ENCODE peak calls at places on chromosomes 6 and 20, in five cellular contexts. M is heart right ventricle, L is HCT116, C is aorta, O is endodermal cell. D is an unnamed sample.

GRCh38 chr20:17849901-17850673 is 118.5 kb downstream of the SNX5 start:
- DNase-seq in O (no peak), M (peak; percentile 64), L (peak; percentile 90), C (peak; percentile 93), D (peak; percentile 82)

GRCh38 chr6:50116797-50117542 is 67.2 kb upstream of the DEFB112 start:
- DNase-seq in L (no peak), C (no peak), O (no peak), M (no peak), D (no peak)

GRCh38 chr6:148624025-148624424 is 122.8 kb upstream of the UST start:
- DNase-seq in L (no peak), M (no peak), C (no peak), O (no peak), D (no peak)

GRCh38 chr6:112464901-112465661 is 118.0 kb downstream of the RFPL4B start:
- DNase-seq in C (no peak), O (no peak), L (no peak), M (no peak), D (no peak)

GRCh38 chr6:154485784-154486183 is 24.7 kb downstream of the CNKSR3 start:
- DNase-seq in C (no peak), M (no peak), L (no peak), O (no peak), D (no peak)

GRCh38 chr6:158413028-158413427 is 100.8 kb downstream of the TULP4 start:
- DNase-seq in O (no peak), C (no peak), M (no peak), L (no peak), D (no peak)

GRCh38 chr6:51910846-51911245 is 176.6 kb downstream of the PKHD1 start:
- DNase-seq in M (no peak), L (no peak), C (no peak), O (no peak), D (no peak)

GRCh38 chr6:228881-229651 is 63.2 kb upstream of the DUSP22 start:
- DNase-seq in L (no peak), O (no peak), C (no peak), M (no peak), D (no peak)

GRCh38 chr6:4581468-4582420 is 194.5 kb upstream of the CDYL start:
- DNase-seq in M (no peak), O (peak; percentile 57), L (no peak), C (no peak), D (no peak)

GRCh38 chr6:157013649-157014365 is 236.6 kb downstream of the ARID1B start:
- DNase-seq in L (no peak), C (no peak), M (no peak), O (peak; percentile 47), D (no peak)

GRCh38 chr6:16806363-16806762 is 45.1 kb upstream of the ATXN1 start:
- DNase-seq in O (no peak), M (no peak), L (no peak), C (no peak), D (no peak)

GRCh38 chr6:1477432-1478090 is 88.2 kb downstream of the FOXF2 start:
- DNase-seq in O (peak; percentile 31), L (no peak), M (no peak), C (no peak), D (no peak)

GRCh38 chr6:47258724-47259347 is 50.9 kb downstream of the TNFRSF21 start:
- DNase-seq in M (no peak), L (no peak), O (no peak), C (no peak), D (no peak)

GRCh38 chr6:158799051-158799792 is 19.9 kb downstream of the EZR start:
- DNase-seq in O (peak; percentile 45), C (peak; percentile 53), M (no peak), L (no peak), D (no peak)

GRCh38 chr6:167116838-167117228 is 6.1 kb upstream of the CCR6 start:
- DNase-seq in O (no peak), C (no peak), L (no peak), M (no peak), D (no peak)

GRCh38 chr6:39005774-39006173 is 42.8 kb upstream of the GLP1R start:
- DNase-seq in M (no peak), C (no peak), O (no peak), L (no peak), D (no peak)

GRCh38 chr6:24949020-24949569 is 13.3 kb upstream of the RIPOR2 start:
- DNase-seq in L (no peak), C (no peak), M (no peak), O (no peak), D (no peak)

GRCh38 chr6:30814137-30815084 is 69.9 kb upstream of the DDR1 start:
- DNase-seq in L (peak; percentile 88), O (peak; percentile 71), M (no peak), C (no peak), D (no peak)

GRCh38 chr6:100202417-100203194 is 208.6 kb upstream of the MCHR2 start:
- DNase-seq in L (peak; percentile 77), O (no peak), M (no peak), C (no peak), D (no peak)

GRCh38 chr6:163489584-163489983 is 75.1 kb downstream of the QKI start:
- DNase-seq in L (no peak), O (no peak), C (no peak), M (no peak), D (no peak)

GRCh38 chr20:62133051-62133845 is 9.9 kb downstream of the PSMA7 start:
- DNase-seq in M (peak; percentile 43), L (no peak), C (peak; percentile 83), O (no peak), D (no peak)

GRCh38 chr6:135299256-135299655 is 118.1 kb downstream of the MYB start:
- DNase-seq in C (no peak), L (no peak), O (no peak), M (no peak), D (no peak)

GRCh38 chr6:157946865-157947532 is 34.7 kb upstream of the SYNJ2 start:
- DNase-seq in O (no peak), L (no peak), C (no peak), M (no peak), D (no peak)

GRCh38 chr20:14711681-14712080 is 374.3 kb upstream of the FLRT3 start:
- DNase-seq in O (no peak), M (no peak), L (no peak), C (no peak), D (no peak)

GRCh38 chr6:16473184-16473907 is 235.0 kb downstream of the GMPR start:
- DNase-seq in L (no peak), O (no peak), M (no peak), C (no peak), D (no peak)

GRCh38 chr6:166542580-166542912 is 43.9 kb downstream of the RAMACL start:
- DNase-seq in M (no peak), L (no peak), C (no peak), O (peak; percentile 85), D (no peak)

GRCh38 chr6:80179691-80180090 is 73.2 kb downstream of the BCKDHB start:
- DNase-seq in C (no peak), M (no peak), O (no peak), L (no peak), D (no peak)

GRCh38 chr20:63232235-63233060 is 3.3 kb upstream of the BIRC7 start:
- DNase-seq in O (no peak), M (peak; percentile 1), C (no peak), L (peak; percentile 72), D (no peak)

GRCh38 chr6:47680056-47680455 is 18.3 kb upstream of the ADGRF4 start:
- DNase-seq in O (no peak), L (no peak), C (no peak), M (no peak), D (no peak)

GRCh38 chr6:90374201-90374600 is 77.6 kb upstream of the BACH2 start:
- DNase-seq in L (no peak), C (no peak), M (no peak), O (no peak), D (no peak)

GRCh38 chr20:539848-540247 is 3.7 kb downstream of the CSNK2A1 start:
- DNase-seq in O (no peak), L (no peak), M (no peak), C (no peak), D (no peak)

GRCh38 chr6:21710908-21711627 is 117.5 kb downstream of the SOX4 start:
- DNase-seq in M (no peak), C (no peak), L (no peak), O (no peak), D (no peak)

GRCh38 chr6:6758546-6758914 is 170.0 kb downstream of the LY86 start:
- DNase-seq in M (no peak), O (no peak), L (no peak), C (no peak), D (no peak)

GRCh38 chr20:7935027-7935551 is 5.2 kb downstream of the HAO1 start:
- DNase-seq in O (no peak), L (no peak), M (no peak), C (no peak), D (no peak)

GRCh38 chr6:15247750-15248450 is 2.0 kb downstream of the JARID2 start:
- DNase-seq in O (peak; percentile 88), C (peak; percentile 68), M (peak; percentile 65), L (no peak), D (peak; percentile 28)

GRCh38 chr6:53727748-53728147 is 62.2 kb upstream of the KLHL31 start:
- DNase-seq in M (no peak), O (no peak), C (no peak), L (no peak), D (no peak)

GRCh38 chr20:47317127-47317895 is 39.2 kb downstream of the ZMYND8 start:
- DNase-seq in L (peak; percentile 87), O (peak; percentile 88), C (peak; percentile 91), M (peak; percentile 73), D (peak; percentile 96)
- H3K4me1 ChIP-seq in L (peaks cover 87% of the 10 kb centered on the region), O (peaks cover 27% of the 10 kb centered on the region), C (no peaks in the 10 kb centered on the region), M (peaks cover 65% of the 10 kb centered on the region), D (peaks cover 76% of the 10 kb centered on the region)

DNA sequence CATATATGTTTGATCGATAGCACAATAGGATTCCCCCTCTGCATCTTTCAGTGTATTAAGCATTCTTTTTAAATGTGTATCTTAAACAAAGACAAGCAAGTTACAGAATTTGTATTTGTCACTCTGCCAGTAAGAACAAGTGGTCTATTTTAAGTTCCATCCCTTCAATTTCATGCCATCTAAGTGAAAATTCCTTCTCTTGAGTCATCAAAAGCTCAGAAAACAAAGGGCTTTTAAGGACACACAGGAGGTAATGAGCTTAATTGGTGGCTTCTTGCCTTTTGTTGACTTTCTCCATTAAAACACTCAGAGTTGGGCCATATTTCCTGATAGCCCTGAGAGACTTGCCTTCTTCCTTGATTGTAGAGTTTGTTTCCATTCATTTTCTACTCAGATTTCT is 547.7 kb downstream of the TENT5A start:
- DNase-seq in O (no peak), L (peak; percentile 27), C (no peak), M (no peak), D (no peak)
- H3K27ac ChIP-seq in O (no peak overlapping the region), L (no peak overlapping the region), C (no peak overlapping the region), M (no peak overlapping the region), D (no peak overlapping the region)

GRCh38 chr6:8069887-8070286 is 5.7 kb upstream of the BLOC1S5 start:
- DNase-seq in C (no peak), L (no peak), M (no peak), O (no peak), D (no peak)
- H3K4me1 ChIP-seq in C (peaks cover 2% of the 10 kb centered on the region), L (peaks cover 10% of the 10 kb centered on the region), M (peaks cover under 1% of the 10 kb centered on the region), O (peaks cover 3% of the 10 kb centered on the region), D (peaks cover under 1% of the 10 kb centered on the region)

GRCh38 chr20:53815509-53815908 is 221.9 kb upstream of the ZNF217 start:
- DNase-seq in C (no peak), O (no peak), L (no peak), M (no peak), D (no peak)
- H3K27ac ChIP-seq in C (no peak overlapping the region), O (no peak overlapping the region), L (no peak overlapping the region), M (no peak overlapping the region), D (no peak overlapping the region)

GRCh38 chr20:49278817-49279676 is 1.2 kb upstream of the ZNFX1 start:
- DNase-seq in C (no peak), L (no peak), O (peak; percentile 46), M (peak; percentile 8), D (peak; percentile 19)
- H3K4me1 ChIP-seq in C (peaks cover 2% of the 10 kb centered on the region), L (peaks cover 61% of the 10 kb centered on the region), O (no peaks in the 10 kb centered on the region), M (peaks cover 40% of the 10 kb centered on the region), D (peaks cover 60% of the 10 kb centered on the region)

GRCh38 chr20:2053615-2054014 is 48.0 kb upstream of the STK35 start:
- DNase-seq in C (no peak), M (no peak), O (no peak), L (no peak), D (no peak)
- H3K27ac ChIP-seq in C (no peak overlapping the region), M (no peak overlapping the region), O (no peak overlapping the region), L (no peak overlapping the region), D (no peak overlapping the region)